ENCODE peak calls at places on chromosomes 3 and 15, in four cellular contexts. One of them, this sample, is unnamed.
A peak's percentile ranks its signal among the peaks of the same experiment; 100 is the strongest.

GRCh38 chr3:133937756-133938601 is 42.3 kb upstream of the RAB6B start:
- DNase-seq in CD8-positive, alpha-beta memory T cell: no peak
- DNase-seq in right cardiac atrium: no peak
- DNase-seq in lung: no peak
- DNase-seq in this sample: no peak

GRCh38 chr3:43515970-43516369 is 105.8 kb downstream of the ANO10 start:
- DNase-seq in right cardiac atrium: no peak
- DNase-seq in lung: no peak
- DNase-seq in CD8-positive, alpha-beta memory T cell: no peak
- DNase-seq in this sample: no peak

GRCh38 chr3:69008980-69009379 is 4.5 kb downstream of the EOGT start:
- DNase-seq in lung: no peak
- DNase-seq in CD8-positive, alpha-beta memory T cell: no peak
- DNase-seq in right cardiac atrium: no peak
- DNase-seq in this sample: no peak

GRCh38 chr3:23600178-23600577 is 205.6 kb upstream of the UBE2E1 start:
- DNase-seq in lung: no peak
- DNase-seq in CD8-positive, alpha-beta memory T cell: no peak
- DNase-seq in right cardiac atrium: no peak
- DNase-seq in this sample: no peak

GRCh38 chr15:37900286-37901221 is 33.9 kb upstream of the TMCO5A start:
- DNase-seq in CD8-positive, alpha-beta memory T cell: no peak
- DNase-seq in right cardiac atrium: no peak
- DNase-seq in lung: no peak
- DNase-seq in this sample: no peak

GRCh38 chr3:65265942-65266341 is 578.1 kb upstream of the ADAMTS9 start:
- DNase-seq in lung: no peak
- DNase-seq in right cardiac atrium: no peak
- DNase-seq in CD8-positive, alpha-beta memory T cell: no peak
- DNase-seq in this sample: no peak

GRCh38 chr15:37208475-37209363 is 108.4 kb upstream of the MEIS2 start:
- DNase-seq in right cardiac atrium: no peak
- DNase-seq in CD8-positive, alpha-beta memory T cell: no peak
- DNase-seq in lung: no peak
- DNase-seq in this sample: no peak

GRCh38 chr3:150922611-150923010 is 17.4 kb upstream of the MINDY4B start:
- DNase-seq in CD8-positive, alpha-beta memory T cell: no peak
- DNase-seq in right cardiac atrium: peak; percentile 38
- DNase-seq in lung: no peak
- DNase-seq in this sample: no peak

GRCh38 chr3:114660124-114660523 is 366.3 kb downstream of the TIGIT start:
- DNase-seq in right cardiac atrium: peak; percentile 69
- DNase-seq in CD8-positive, alpha-beta memory T cell: no peak
- DNase-seq in lung: no peak
- DNase-seq in this sample: peak; percentile 37

GRCh38 chr3:173066044-173066679 is 74.9 kb downstream of the SPATA16 start:
- DNase-seq in CD8-positive, alpha-beta memory T cell: no peak
- DNase-seq in lung: no peak
- DNase-seq in right cardiac atrium: peak; percentile 37
- DNase-seq in this sample: no peak

GRCh38 chr3:189981668-189982067 is 139.0 kb downstream of the P3H2 start:
- DNase-seq in CD8-positive, alpha-beta memory T cell: no peak
- DNase-seq in right cardiac atrium: no peak
- DNase-seq in lung: no peak
- DNase-seq in this sample: no peak

GRCh38 chr3:64932016-64932518 is 244.3 kb upstream of the ADAMTS9 start:
- DNase-seq in right cardiac atrium: no peak
- DNase-seq in CD8-positive, alpha-beta memory T cell: no peak
- DNase-seq in lung: no peak
- DNase-seq in this sample: no peak

GRCh38 chr3:64440498-64440897 is 215.2 kb upstream of the PRICKLE2 start:
- DNase-seq in CD8-positive, alpha-beta memory T cell: no peak
- DNase-seq in right cardiac atrium: no peak
- DNase-seq in lung: peak; percentile 84
- DNase-seq in this sample: peak; percentile 19

GRCh38 chr15:76339302-76340197 is 3.0 kb downstream of the ISL2 start:
- DNase-seq in right cardiac atrium: no peak
- DNase-seq in CD8-positive, alpha-beta memory T cell: no peak
- DNase-seq in lung: no peak
- DNase-seq in this sample: no peak

GRCh38 chr15:72118400-72118978 is at the start of gene SENP8:
- DNase-seq in right cardiac atrium: no peak
- DNase-seq in lung: no peak
- DNase-seq in CD8-positive, alpha-beta memory T cell: no peak
- DNase-seq in this sample: no peak

GRCh38 chr15:41930221-41930866 is 36.5 kb upstream of the SPTBN5 start:
- DNase-seq in lung: peak; percentile 52
- DNase-seq in right cardiac atrium: peak; percentile 88
- DNase-seq in CD8-positive, alpha-beta memory T cell: no peak
- DNase-seq in this sample: no peak

GRCh38 chr3:30766522-30766921 is 127.9 kb downstream of the GADL1 start:
- DNase-seq in CD8-positive, alpha-beta memory T cell: no peak
- DNase-seq in right cardiac atrium: no peak
- DNase-seq in lung: no peak
- DNase-seq in this sample: no peak

GRCh38 chr3:36693670-36694069 is 70.7 kb downstream of the DCLK3 start:
- DNase-seq in right cardiac atrium: no peak
- DNase-seq in CD8-positive, alpha-beta memory T cell: no peak
- DNase-seq in lung: no peak
- DNase-seq in this sample: no peak

GRCh38 chr3:165195226-165195625 is 958 bp downstream of the SLITRK3 start:
- DNase-seq in CD8-positive, alpha-beta memory T cell: no peak
- DNase-seq in lung: no peak
- DNase-seq in right cardiac atrium: no peak
- DNase-seq in this sample: peak; percentile 20

GRCh38 chr3:14319654-14320182 is 82.7 kb upstream of the SLC6A6 start:
- DNase-seq in lung: peak; percentile 61
- DNase-seq in CD8-positive, alpha-beta memory T cell: no peak
- DNase-seq in right cardiac atrium: no peak
- DNase-seq in this sample: no peak

GRCh38 chr3:23455775-23456174 is 252.6 kb downstream of the UBE2E2 start:
- DNase-seq in CD8-positive, alpha-beta memory T cell: no peak
- DNase-seq in right cardiac atrium: no peak
- DNase-seq in lung: no peak
- DNase-seq in this sample: no peak

GRCh38 chr3:57959407-57960173 is 48.6 kb upstream of the FLNB start:
- DNase-seq in CD8-positive, alpha-beta memory T cell: no peak
- DNase-seq in right cardiac atrium: peak; percentile 68
- DNase-seq in lung: no peak
- DNase-seq in this sample: no peak

GRCh38 chr3:58804914-58805313 is 138.3 kb upstream of the FAM3D start:
- DNase-seq in lung: no peak
- DNase-seq in right cardiac atrium: no peak
- DNase-seq in CD8-positive, alpha-beta memory T cell: no peak
- DNase-seq in this sample: no peak

GRCh38 chr3:29091599-29092189 is 189.2 kb upstream of the RBMS3 start:
- DNase-seq in lung: no peak
- DNase-seq in right cardiac atrium: no peak
- DNase-seq in CD8-positive, alpha-beta memory T cell: no peak
- DNase-seq in this sample: no peak

GRCh38 chr3:23055733-23056376 is 147.3 kb upstream of the UBE2E2 start:
- DNase-seq in right cardiac atrium: no peak
- DNase-seq in lung: no peak
- DNase-seq in CD8-positive, alpha-beta memory T cell: no peak
- DNase-seq in this sample: no peak

GRCh38 chr3:108608750-108609149 is 19.2 kb downstream of the DZIP3 start:
- DNase-seq in CD8-positive, alpha-beta memory T cell: no peak
- DNase-seq in right cardiac atrium: no peak
- DNase-seq in lung: no peak
- DNase-seq in this sample: no peak

GRCh38 chr3:42731476-42732195 is 29.0 kb upstream of the HHATL start:
- DNase-seq in CD8-positive, alpha-beta memory T cell: no peak
- DNase-seq in lung: no peak
- DNase-seq in right cardiac atrium: no peak
- DNase-seq in this sample: no peak

GRCh38 chr3:136353461-136353860 is 103.3 kb downstream of the PCCB start:
- DNase-seq in CD8-positive, alpha-beta memory T cell: no peak
- DNase-seq in right cardiac atrium: no peak
- DNase-seq in lung: no peak
- DNase-seq in this sample: no peak

GRCh38 chr3:194284351-194284750 is 66.8 kb downstream of the CPN2 start:
- DNase-seq in lung: no peak
- DNase-seq in CD8-positive, alpha-beta memory T cell: no peak
- DNase-seq in right cardiac atrium: no peak
- DNase-seq in this sample: no peak

GRCh38 chr3:31522152-31522551 is 10.6 kb upstream of the STT3B start:
- DNase-seq in right cardiac atrium: peak; percentile 30
- DNase-seq in lung: no peak
- DNase-seq in CD8-positive, alpha-beta memory T cell: no peak
- DNase-seq in this sample: no peak

GRCh38 chr15:73081321-73081958 is 29.2 kb downstream of the NEO1 start:
- DNase-seq in CD8-positive, alpha-beta memory T cell: no peak
- DNase-seq in right cardiac atrium: peak; percentile 24
- DNase-seq in lung: no peak
- DNase-seq in this sample: no peak

GRCh38 chr3:112083239-112083638 is 3.0 kb upstream of the C3orf52 start:
- DNase-seq in right cardiac atrium: no peak
- DNase-seq in lung: no peak
- DNase-seq in CD8-positive, alpha-beta memory T cell: no peak
- DNase-seq in this sample: peak; percentile 56

GRCh38 chr3:44992555-44993470 is 16.8 kb downstream of the EXOSC7 start:
- DNase-seq in CD8-positive, alpha-beta memory T cell: no peak
- DNase-seq in right cardiac atrium: peak; percentile 71
- DNase-seq in lung: no peak
- DNase-seq in this sample: no peak

GRCh38 chr3:107525101-107525953 is 2.6 kb downstream of the BBX start:
- DNase-seq in right cardiac atrium: peak; percentile 79
- DNase-seq in lung: peak; percentile 37
- DNase-seq in CD8-positive, alpha-beta memory T cell: peak; percentile 19
- DNase-seq in this sample: peak; percentile 59

GRCh38 chr3:48157950-48158376 is 30.3 kb downstream of the CDC25A start:
- DNase-seq in lung: peak; percentile 49
- DNase-seq in right cardiac atrium: peak; percentile 85
- DNase-seq in CD8-positive, alpha-beta memory T cell: peak; percentile 10
- DNase-seq in this sample: peak; percentile 64

GRCh38 chr3:24500806-24501205 is 6.2 kb upstream of the THRB start:
- DNase-seq in CD8-positive, alpha-beta memory T cell: no peak
- DNase-seq in lung: no peak
- DNase-seq in right cardiac atrium: no peak
- DNase-seq in this sample: no peak

GRCh38 chr3:72068621-72069020 is 283.7 kb upstream of the PROK2 start:
- DNase-seq in CD8-positive, alpha-beta memory T cell: no peak
- DNase-seq in right cardiac atrium: no peak
- DNase-seq in lung: no peak
- DNase-seq in this sample: no peak

GRCh38 chr3:72062017-72062416 is 277.1 kb upstream of the PROK2 start:
- DNase-seq in right cardiac atrium: no peak
- DNase-seq in lung: no peak
- DNase-seq in CD8-positive, alpha-beta memory T cell: no peak
- DNase-seq in this sample: no peak

GRCh38 chr3:72065872-72066641 is 281.1 kb upstream of the PROK2 start:
- DNase-seq in lung: no peak
- DNase-seq in right cardiac atrium: no peak
- DNase-seq in CD8-positive, alpha-beta memory T cell: no peak
- DNase-seq in this sample: no peak

GRCh38 chr3:72069543-72069942 is 284.6 kb upstream of the PROK2 start:
- DNase-seq in lung: no peak
- DNase-seq in CD8-positive, alpha-beta memory T cell: no peak
- DNase-seq in right cardiac atrium: no peak
- DNase-seq in this sample: no peak

GRCh38 chr3:72065236-72065635 is 280.3 kb upstream of the PROK2 start:
- DNase-seq in lung: no peak
- DNase-seq in right cardiac atrium: no peak
- DNase-seq in CD8-positive, alpha-beta memory T cell: no peak
- DNase-seq in this sample: no peak
- H3K4me1 ChIP-seq in lung: no peaks in the 10 kb centered on the region
- H3K4me1 ChIP-seq in right cardiac atrium: no peaks in the 10 kb centered on the region
- H3K4me1 ChIP-seq in CD8-positive, alpha-beta memory T cell: no peaks in the 10 kb centered on the region
- H3K4me1 ChIP-seq in this sample: no peaks in the 10 kb centered on the region

GRCh38 chr3:185935465-185936263 is 2.1 kb downstream of the TRA2B start:
- DNase-seq in right cardiac atrium: no peak
- DNase-seq in CD8-positive, alpha-beta memory T cell: no peak
- DNase-seq in lung: no peak
- DNase-seq in this sample: no peak

GRCh38 chr3:185934726-185935464 is 2.9 kb downstream of the TRA2B start:
- DNase-seq in lung: no peak
- DNase-seq in right cardiac atrium: no peak
- DNase-seq in CD8-positive, alpha-beta memory T cell: no peak
- DNase-seq in this sample: no peak

GRCh38 chr3:185931777-185932176 is 6.0 kb downstream of the TRA2B start:
- DNase-seq in right cardiac atrium: no peak
- DNase-seq in CD8-positive, alpha-beta memory T cell: no peak
- DNase-seq in lung: no peak
- DNase-seq in this sample: no peak

GRCh38 chr3:185932213-185932612 is 5.6 kb downstream of the TRA2B start:
- DNase-seq in right cardiac atrium: no peak
- DNase-seq in lung: no peak
- DNase-seq in CD8-positive, alpha-beta memory T cell: no peak
- DNase-seq in this sample: no peak

DNA sequence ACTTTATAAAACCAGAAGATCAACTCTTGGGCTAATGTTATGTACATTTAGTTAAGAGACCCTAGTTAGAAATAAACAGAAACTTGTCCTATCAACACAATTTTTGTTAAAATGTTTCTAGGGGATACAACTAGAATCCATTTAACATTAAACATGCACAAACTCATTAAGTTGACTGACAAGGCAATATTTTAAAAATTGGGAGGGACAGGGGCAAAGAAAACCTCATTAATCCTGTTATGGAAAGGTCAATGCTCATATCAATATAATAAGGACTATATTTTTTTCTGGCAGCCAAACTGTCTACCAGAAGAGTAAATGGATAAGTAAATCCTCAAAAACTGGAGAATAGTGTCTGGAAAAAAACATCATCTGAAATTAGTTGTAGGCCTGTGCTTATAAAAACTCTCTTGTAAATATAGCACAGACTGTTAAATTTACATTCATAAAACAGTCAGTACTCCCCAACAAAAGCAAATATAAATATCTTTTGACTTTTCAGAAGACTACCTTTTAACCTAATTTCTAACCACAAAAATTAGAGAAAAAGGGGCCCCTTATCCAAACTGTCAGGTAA is 4.4 kb downstream of the TRA2B start:
- DNase-seq in right cardiac atrium: no peak
- DNase-seq in lung: no peak
- DNase-seq in CD8-positive, alpha-beta memory T cell: no peak
- DNase-seq in this sample: no peak
- H3K4me1 ChIP-seq in right cardiac atrium: peaks cover 5% of the 10 kb centered on the region
- H3K4me1 ChIP-seq in lung: peaks cover 42% of the 10 kb centered on the region
- H3K4me1 ChIP-seq in CD8-positive, alpha-beta memory T cell: peaks cover 66% of the 10 kb centered on the region
- H3K4me1 ChIP-seq in this sample: peaks cover 53% of the 10 kb centered on the region

DNA sequence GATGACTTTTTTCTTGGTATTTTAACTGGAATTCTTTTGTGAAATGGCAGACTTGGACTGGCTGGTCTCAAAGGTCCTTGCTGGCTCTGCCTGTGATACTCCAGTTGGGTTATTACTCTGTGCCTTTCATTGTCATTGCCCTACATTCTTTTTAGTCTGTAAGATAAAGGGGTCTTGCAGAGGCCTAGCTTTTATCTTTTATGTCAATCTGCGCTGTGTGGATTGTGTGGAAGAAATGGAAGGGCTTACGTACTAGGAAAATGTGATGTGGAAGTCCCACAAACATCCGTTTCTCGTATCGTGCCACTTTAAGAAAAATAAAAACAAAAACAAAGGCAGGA is 8.7 kb upstream of the TMEM212 start:
- DNase-seq in right cardiac atrium: no peak
- DNase-seq in CD8-positive, alpha-beta memory T cell: no peak
- DNase-seq in lung: no peak
- DNase-seq in this sample: no peak
- H3K4me1 ChIP-seq in right cardiac atrium: peaks cover 3% of the 10 kb centered on the region
- H3K4me1 ChIP-seq in CD8-positive, alpha-beta memory T cell: no peaks in the 10 kb centered on the region
- H3K4me1 ChIP-seq in lung: peaks cover 18% of the 10 kb centered on the region
- H3K4me1 ChIP-seq in this sample: no peaks in the 10 kb centered on the region

GRCh38 chr3:127534564-127534963 is 56.0 kb downstream of the TPRA1 start:
- DNase-seq in right cardiac atrium: no peak
- DNase-seq in CD8-positive, alpha-beta memory T cell: no peak
- DNase-seq in lung: no peak
- DNase-seq in this sample: no peak
- H3K4me1 ChIP-seq in right cardiac atrium: no peaks in the 10 kb centered on the region
- H3K4me1 ChIP-seq in CD8-positive, alpha-beta memory T cell: no peaks in the 10 kb centered on the region
- H3K4me1 ChIP-seq in lung: no peaks in the 10 kb centered on the region
- H3K4me1 ChIP-seq in this sample: no peaks in the 10 kb centered on the region

This sample was measured in thyroid gland.